ENCODE peak calls at places on chromosomes 3 and 15, in seven cellular contexts. P is K562, S is HCT116, U is H1, T is SK-N-SH, Z is GM12878, C is HepG2. E is an unnamed sample.

GRCh38 chr3:108305484-108306172 is 9.3 kb downstream of the HHLA2 start:
- DNase-seq in P (no peak), C (no peak), T (no peak), Z (no peak), U (no peak), S (peak), E (peak)

GRCh38 chr3:148333091-148333490 is 364.6 kb upstream of the AGTR1 start:
- DNase-seq in U (no peak), T (no peak), S (no peak), P (no peak), C (no peak), Z (no peak), E (no peak)

GRCh38 chr15:38424101-38424552 is 29.8 kb upstream of the FAM98B start:
- DNase-seq in U (no peak), C (no peak), T (no peak), S (no peak), Z (peak), P (no peak), E (no peak)

GRCh38 chr15:63601026-63601726 is 4.0 kb downstream of the FBXL22 start:
- DNase-seq in S (no peak), C (no peak), U (no peak), Z (no peak), T (peak), P (no peak), E (peak)

GRCh38 chr3:183210862-183211341 is 42.2 kb upstream of the B3GNT5 start:
- DNase-seq in T (no peak), U (no peak), S (no peak), P (no peak), Z (no peak), C (no peak), E (no peak)

GRCh38 chr3:178062126-178062525 is 474.1 kb upstream of the KCNMB2 start:
- DNase-seq in T (no peak), C (no peak), P (no peak), S (no peak), U (no peak), Z (no peak), E (no peak)

GRCh38 chr3:128808672-128809071 is 70.7 kb upstream of the ACAD9 start:
- DNase-seq in C (no peak), Z (no peak), T (no peak), S (no peak), U (no peak), P (no peak), E (no peak)

GRCh38 chr3:168139947-168140346 is 44.2 kb upstream of the GOLIM4 start:
- DNase-seq in S (no peak), U (no peak), T (no peak), C (no peak), P (no peak), Z (no peak), E (peak)

GRCh38 chr3:28172748-28173147 is 68.7 kb upstream of the CMC1 start:
- DNase-seq in Z (no peak), T (no peak), S (no peak), P (no peak), C (no peak), U (no peak), E (no peak)

GRCh38 chr15:35696767-35697231 is 150.8 kb upstream of the DPH6 start:
- DNase-seq in U (no peak), S (peak), C (peak), P (peak), T (no peak), Z (no peak), E (no peak)

GRCh38 chr15:66326051-66326450 is 30.4 kb downstream of the TIPIN start:
- DNase-seq in C (no peak), S (no peak), U (no peak), T (no peak), Z (no peak), P (no peak), E (no peak)

GRCh38 chr3:62371735-62372591 is 1.4 kb downstream of the FEZF2 start:
- DNase-seq in Z (no peak), U (no peak), S (no peak), C (no peak), P (no peak), T (peak), E (no peak)

GRCh38 chr3:139715736-139716135 is 38.0 kb upstream of the NMNAT3 start:
- DNase-seq in S (no peak), P (no peak), Z (no peak), C (no peak), T (no peak), U (no peak), E (no peak)

GRCh38 chr15:68334661-68335124 is 57.1 kb downstream of the FEM1B start:
- DNase-seq in U (no peak), C (no peak), S (no peak), T (no peak), P (no peak), Z (no peak), E (no peak)

GRCh38 chr3:127304121-127304744 is 16.4 kb upstream of the PRR20G start:
- DNase-seq in C (peak), P (peak), Z (no peak), S (peak), T (peak), U (no peak), E (peak)

GRCh38 chr15:75446146-75446545 is 5.3 kb downstream of the SIN3A start:
- DNase-seq in P (no peak), Z (peak), T (no peak), U (no peak), C (no peak), S (no peak), E (no peak)

GRCh38 chr15:49083471-49084284 is 37.4 kb upstream of the SECISBP2L start:
- DNase-seq in C (no peak), Z (no peak), P (no peak), U (no peak), T (no peak), S (no peak), E (no peak)

GRCh38 chr3:18562364-18563154 is 137.4 kb upstream of the SATB1 start:
- DNase-seq in S (no peak), Z (no peak), P (no peak), C (no peak), U (no peak), T (no peak), E (no peak)

GRCh38 chr3:107548601-107549000 is 25.8 kb downstream of the BBX start:
- DNase-seq in U (no peak), P (no peak), Z (no peak), C (no peak), T (no peak), S (no peak), E (no peak)

GRCh38 chr15:78065973-78066946 is 11.3 kb downstream of the TBC1D2B start:
- DNase-seq in T (no peak), U (no peak), P (no peak), Z (peak), S (no peak), C (no peak), E (no peak)

GRCh38 chr15:78064544-78064943 is 13.0 kb downstream of the TBC1D2B start:
- DNase-seq in T (no peak), C (no peak), Z (no peak), P (no peak), U (no peak), S (no peak), E (no peak)

GRCh38 chr15:78063966-78064365 is 13.5 kb downstream of the TBC1D2B start:
- DNase-seq in Z (no peak), C (no peak), S (no peak), T (no peak), P (no peak), U (no peak), E (no peak)

GRCh38 chr15:78067328-78068241 is 9.9 kb downstream of the TBC1D2B start:
- DNase-seq in Z (no peak), C (no peak), U (no peak), T (peak), S (no peak), P (no peak), E (no peak)

GRCh38 chr15:78065284-78065872 is 12.1 kb downstream of the TBC1D2B start:
- DNase-seq in S (no peak), C (peak), P (no peak), U (no peak), Z (no peak), T (no peak), E (peak)
- TF ChIP-seq JUND in S (no peak), C (peak), P (no peak), U (no peak), Z (no peak), T (no peak), E (no peak)

GRCh38 chr15:29933043-29933442 is 110.8 kb upstream of the TJP1 start:
- DNase-seq in T (no peak), S (no peak), U (no peak), P (no peak), C (no peak), Z (no peak), E (no peak)
- TF ChIP-seq JUND in T (no peak), S (no peak), U (no peak), P (no peak), C (no peak), Z (no peak), E (no peak)

DNA sequence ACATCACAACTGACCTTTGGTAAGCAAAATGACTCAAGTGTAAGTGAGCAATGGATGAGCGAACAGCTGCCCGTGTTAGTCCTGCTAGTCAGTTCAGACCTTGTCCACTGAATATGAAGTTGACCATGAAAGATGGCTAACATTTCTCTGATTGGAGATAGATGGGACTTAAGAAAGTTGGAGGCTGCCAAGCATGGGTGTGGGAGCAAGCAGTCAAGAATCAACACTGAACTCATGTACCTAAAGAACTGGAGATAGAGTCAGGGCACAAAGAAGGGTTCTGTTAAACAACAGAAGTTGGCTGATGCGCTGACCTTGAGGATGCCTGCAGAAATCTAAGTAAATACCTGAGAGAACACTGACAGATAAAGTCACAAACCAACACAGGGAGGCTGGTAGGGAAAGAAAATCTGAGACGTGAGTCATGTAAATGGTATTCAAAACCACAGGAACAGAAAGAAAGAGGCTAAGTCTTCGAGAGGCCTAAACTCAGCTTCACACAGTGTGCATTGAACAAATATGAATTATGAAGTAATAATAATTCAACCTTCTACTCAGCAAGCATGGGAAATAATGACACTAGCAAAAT is 30.7 kb upstream of the ANPEP start:
- DNase-seq in T (no peak), S (peak), U (no peak), C (peak), P (no peak), Z (no peak), E (no peak)
- TF ChIP-seq JUND in T (peak), S (peak), U (no peak), C (no peak), P (peak), Z (no peak), E (no peak)

GRCh38 chr3:63918321-63918720 is 6.1 kb upstream of the SCAANT1 start:
- DNase-seq in T (no peak), C (no peak), Z (no peak), U (no peak), P (no peak), S (no peak), E (no peak)
- TF ChIP-seq JUND in T (peak), C (no peak), Z (no peak), U (no peak), P (no peak), S (no peak), E (no peak)

DNA sequence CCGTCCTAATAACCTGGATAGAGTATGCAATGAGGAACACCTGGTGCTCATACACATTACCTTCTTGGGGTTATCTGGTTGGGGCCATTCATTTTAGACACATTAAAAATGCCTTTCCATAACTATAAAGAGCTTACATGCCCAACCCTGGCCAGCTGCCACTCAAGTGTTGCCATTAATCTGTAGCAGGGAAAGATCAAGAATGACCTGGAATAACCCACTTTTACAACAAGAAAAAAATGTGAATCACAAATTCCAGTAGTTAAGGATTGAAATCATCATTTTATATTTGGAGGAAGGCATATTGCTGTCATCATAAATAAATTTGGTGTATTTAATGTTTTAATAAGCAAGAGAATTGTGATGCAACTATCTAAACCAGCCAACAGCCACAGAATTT is 240.1 kb upstream of the SEMA6D start:
- DNase-seq in U (no peak), C (no peak), P (no peak), T (no peak), S (no peak), Z (no peak), E (no peak)
- TF ChIP-seq JUND in U (no peak), C (no peak), P (no peak), T (no peak), S (no peak), Z (no peak), E (no peak)

DNA sequence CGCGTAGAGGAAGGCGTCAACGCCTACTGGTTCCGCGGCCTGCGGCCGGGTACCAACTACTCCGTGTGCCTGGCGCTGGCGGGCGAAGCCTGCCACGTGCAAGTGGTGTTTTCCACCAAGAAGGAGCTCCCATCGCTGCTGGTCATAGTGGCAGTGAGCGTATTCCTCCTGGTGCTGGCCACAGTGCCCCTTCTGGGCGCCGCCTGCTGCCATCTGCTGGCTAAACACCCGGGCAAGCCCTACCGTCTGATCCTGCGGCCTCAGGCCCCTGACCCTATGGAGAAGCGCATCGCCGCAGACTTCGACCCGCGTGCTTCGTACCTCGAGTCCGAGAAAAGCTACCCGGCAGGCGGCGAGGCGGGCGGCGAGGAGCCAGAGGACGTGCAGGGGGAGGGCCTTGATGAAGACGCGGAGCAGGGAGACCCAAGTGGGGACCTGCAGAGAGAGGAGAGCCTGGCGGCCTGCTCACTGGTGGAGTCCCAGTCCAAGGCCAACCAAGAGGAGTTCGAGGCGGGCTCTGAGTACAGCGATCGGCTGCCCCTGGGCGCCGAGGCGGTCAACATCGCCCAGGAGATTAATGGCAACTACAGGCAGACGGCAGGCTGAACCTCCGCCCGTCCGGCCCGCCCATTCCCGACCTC is 4.1 kb downstream of the ISLR2 start:
- DNase-seq in P (no peak), Z (no peak), U (no peak), C (no peak), T (no peak), S (no peak), E (no peak)
- TF ChIP-seq JUND in P (no peak), Z (no peak), U (no peak), C (no peak), T (no peak), S (no peak), E (no peak)

DNA sequence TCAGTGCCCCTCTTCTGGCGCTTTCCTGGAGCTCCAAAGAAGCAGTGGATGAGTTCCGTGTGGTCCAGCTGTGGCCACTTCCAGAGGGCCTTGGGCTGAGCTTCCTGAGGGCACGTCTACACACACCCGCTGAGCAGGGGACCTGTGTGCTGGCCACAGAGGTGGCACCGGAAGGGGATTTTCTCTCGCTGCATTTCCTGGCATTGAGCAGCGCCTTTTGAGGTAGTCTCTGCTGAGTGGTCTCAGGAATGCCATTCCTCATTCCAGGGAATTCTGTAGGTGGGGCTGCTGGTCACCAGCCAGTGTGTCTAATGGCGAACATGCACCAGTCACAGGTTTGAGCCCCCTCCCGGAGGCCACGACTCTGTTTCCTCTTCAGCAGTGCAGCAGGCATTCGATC is 48.1 kb downstream of the AMOTL2 start:
- DNase-seq in C (no peak), Z (no peak), U (no peak), P (no peak), T (no peak), S (no peak), E (no peak)
- TF ChIP-seq JUND in C (no peak), Z (no peak), U (no peak), P (no peak), T (no peak), S (no peak), E (no peak)

GRCh38 chr3:155179425-155179814 is 99.3 kb downstream of the MME start:
- DNase-seq in C (no peak), Z (no peak), U (no peak), T (no peak), P (peak), S (no peak), E (no peak)
- TF ChIP-seq JUND in C (no peak), Z (no peak), U (no peak), T (no peak), P (peak), S (no peak), E (no peak)